ENCODE peak calls at places on chromosome 16, in ten cellular contexts. One of them, this sample, is unnamed.
A peak's percentile ranks its signal among the peaks of the same experiment; 100 is the strongest.

GRCh38 chr16:88376053-88376834 is 6.5 kb upstream of the ZNF469 start:
- DNase-seq in adrenal gland: no peak
- DNase-seq in stomach: no peak
- DNase-seq in tibial nerve: no peak
- DNase-seq in prostate gland: no peak
- DNase-seq in transverse colon: no peak
- DNase-seq in H1: no peak
- DNase-seq in A549: no peak
- DNase-seq in lower leg skin: no peak
- DNase-seq in body of pancreas: no peak
- DNase-seq in this sample: peak; percentile 77

GRCh38 chr16:9013508-9013864 is 49.8 kb upstream of the USP7 start:
- DNase-seq in adrenal gland: no peak
- DNase-seq in stomach: no peak
- DNase-seq in tibial nerve: no peak
- DNase-seq in prostate gland: no peak
- DNase-seq in transverse colon: no peak
- DNase-seq in H1: no peak
- DNase-seq in A549: no peak
- DNase-seq in lower leg skin: no peak
- DNase-seq in body of pancreas: no peak
- DNase-seq in this sample: no peak

GRCh38 chr16:66342294-66342900 is 24.1 kb upstream of the CDH5 start:
- DNase-seq in adrenal gland: no peak
- DNase-seq in stomach: no peak
- DNase-seq in tibial nerve: no peak
- DNase-seq in prostate gland: no peak
- DNase-seq in transverse colon: no peak
- DNase-seq in H1: peak; percentile 39
- DNase-seq in A549: peak; percentile 43
- DNase-seq in lower leg skin: no peak
- DNase-seq in body of pancreas: no peak
- DNase-seq in this sample: peak; percentile 40

GRCh38 chr16:63907251-63907650 is 1214.6 kb downstream of the CDH11 start:
- DNase-seq in adrenal gland: no peak
- DNase-seq in stomach: no peak
- DNase-seq in tibial nerve: no peak
- DNase-seq in prostate gland: no peak
- DNase-seq in transverse colon: no peak
- DNase-seq in H1: no peak
- DNase-seq in A549: no peak
- DNase-seq in lower leg skin: no peak
- DNase-seq in body of pancreas: no peak
- DNase-seq in this sample: no peak

GRCh38 chr16:31874354-31875111 is 926 bp downstream of the ZNF267 start:
- DNase-seq in adrenal gland: no peak
- DNase-seq in stomach: no peak
- DNase-seq in tibial nerve: no peak
- DNase-seq in prostate gland: no peak
- DNase-seq in transverse colon: no peak
- DNase-seq in H1: no peak
- DNase-seq in A549: peak; percentile 31
- DNase-seq in lower leg skin: no peak
- DNase-seq in body of pancreas: peak; percentile 31
- DNase-seq in this sample: peak; percentile 60

GRCh38 chr16:84631153-84631466 is 13.2 kb upstream of the COTL1 start:
- DNase-seq in adrenal gland: no peak
- DNase-seq in stomach: no peak
- DNase-seq in tibial nerve: no peak
- DNase-seq in prostate gland: no peak
- DNase-seq in transverse colon: no peak
- DNase-seq in H1: no peak
- DNase-seq in A549: no peak
- DNase-seq in lower leg skin: no peak
- DNase-seq in body of pancreas: no peak
- DNase-seq in this sample: no peak

GRCh38 chr16:17369441-17369951 is 101.3 kb downstream of the XYLT1 start:
- DNase-seq in adrenal gland: peak; percentile 79
- DNase-seq in stomach: peak; percentile 59
- DNase-seq in tibial nerve: no peak
- DNase-seq in prostate gland: no peak
- DNase-seq in transverse colon: peak; percentile 71
- DNase-seq in H1: no peak
- DNase-seq in A549: no peak
- DNase-seq in lower leg skin: peak; percentile 56
- DNase-seq in body of pancreas: no peak
- DNase-seq in this sample: no peak

GRCh38 chr16:89821438-89822187 is 5.2 kb upstream of the FANCA start:
- DNase-seq in adrenal gland: no peak
- DNase-seq in stomach: no peak
- DNase-seq in tibial nerve: no peak
- DNase-seq in prostate gland: no peak
- DNase-seq in transverse colon: no peak
- DNase-seq in H1: no peak
- DNase-seq in A549: no peak
- DNase-seq in lower leg skin: no peak
- DNase-seq in body of pancreas: no peak
- DNase-seq in this sample: no peak

GRCh38 chr16:28553776-28554633 is at the start of gene SGF29:
- DNase-seq in adrenal gland: peak; percentile 97
- DNase-seq in stomach: peak; percentile 95
- DNase-seq in tibial nerve: peak; percentile 84
- DNase-seq in prostate gland: peak; percentile 89
- DNase-seq in transverse colon: peak; percentile 95
- DNase-seq in H1: peak; percentile 56
- DNase-seq in A549: peak; percentile 93
- DNase-seq in lower leg skin: peak; percentile 92
- DNase-seq in body of pancreas: peak; percentile 94
- DNase-seq in this sample: peak; percentile 95

GRCh38 chr16:28546626-28547025 is 7.1 kb upstream of the SGF29 start:
- DNase-seq in adrenal gland: no peak
- DNase-seq in stomach: no peak
- DNase-seq in tibial nerve: no peak
- DNase-seq in prostate gland: no peak
- DNase-seq in transverse colon: no peak
- DNase-seq in H1: no peak
- DNase-seq in A549: no peak
- DNase-seq in lower leg skin: no peak
- DNase-seq in body of pancreas: no peak
- DNase-seq in this sample: no peak

GRCh38 chr16:28548306-28548802 is 5.4 kb upstream of the SGF29 start:
- DNase-seq in adrenal gland: no peak
- DNase-seq in stomach: no peak
- DNase-seq in tibial nerve: no peak
- DNase-seq in prostate gland: no peak
- DNase-seq in transverse colon: no peak
- DNase-seq in H1: no peak
- DNase-seq in A549: no peak
- DNase-seq in lower leg skin: no peak
- DNase-seq in body of pancreas: no peak
- DNase-seq in this sample: no peak

GRCh38 chr16:28544998-28545397 is 6.2 kb upstream of the NUPR1 start:
- DNase-seq in adrenal gland: no peak
- DNase-seq in stomach: no peak
- DNase-seq in tibial nerve: no peak
- DNase-seq in prostate gland: no peak
- DNase-seq in transverse colon: no peak
- DNase-seq in H1: no peak
- DNase-seq in A549: no peak
- DNase-seq in lower leg skin: no peak
- DNase-seq in body of pancreas: no peak
- DNase-seq in this sample: no peak

DNA sequence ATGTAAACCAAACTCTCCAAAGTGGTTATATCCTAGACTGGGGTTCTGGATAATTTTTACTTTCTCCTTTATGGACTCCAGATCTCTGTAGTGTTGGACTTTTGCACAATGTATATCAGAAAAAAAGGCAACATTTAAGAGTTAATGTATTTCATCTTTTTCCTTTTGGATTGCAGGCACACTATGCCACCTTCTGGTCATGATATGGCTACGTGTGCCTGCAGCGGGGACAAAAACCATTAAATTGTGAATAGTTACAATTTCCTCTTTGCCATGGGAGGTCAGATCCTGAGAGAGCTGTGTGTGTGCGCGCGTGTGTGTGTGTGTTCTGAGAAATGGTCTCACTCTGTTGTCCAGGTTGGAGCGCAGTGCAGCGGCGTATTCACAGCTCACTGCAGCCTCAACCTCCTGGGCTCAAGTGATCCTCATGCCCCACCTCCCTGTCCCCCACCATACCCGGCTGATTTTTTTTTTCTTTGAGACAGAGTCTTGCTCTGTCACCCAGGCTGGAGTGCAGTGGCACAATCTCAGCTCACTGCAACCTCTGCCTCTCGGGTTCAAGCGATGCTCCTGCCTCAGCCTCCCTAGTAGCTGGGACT is 4.3 kb upstream of the SGF29 start:
- DNase-seq in adrenal gland: no peak
- DNase-seq in stomach: no peak
- DNase-seq in tibial nerve: no peak
- DNase-seq in prostate gland: no peak
- DNase-seq in transverse colon: no peak
- DNase-seq in H1: no peak
- DNase-seq in A549: peak; percentile 62
- DNase-seq in lower leg skin: no peak
- DNase-seq in body of pancreas: no peak
- DNase-seq in this sample: no peak
- TF ChIP-seq CTCF in adrenal gland: peak; percentile 66
- TF ChIP-seq CTCF in stomach: no peak
- TF ChIP-seq CTCF in tibial nerve: peak; percentile 42
- TF ChIP-seq CTCF in prostate gland: no peak
- TF ChIP-seq CTCF in transverse colon: peak; percentile 54
- TF ChIP-seq CTCF in H1: peak; percentile 32
- TF ChIP-seq CTCF in A549: peak; percentile 79
- TF ChIP-seq CTCF in lower leg skin: no peak
- TF ChIP-seq CTCF in body of pancreas: peak; percentile 78
- TF ChIP-seq CTCF in this sample: peak; percentile 40

GRCh38 chr16:10931977-10932632 is 10.2 kb downstream of the DEXI start:
- DNase-seq in adrenal gland: no peak
- DNase-seq in stomach: no peak
- DNase-seq in tibial nerve: no peak
- DNase-seq in prostate gland: no peak
- DNase-seq in transverse colon: no peak
- DNase-seq in H1: no peak
- DNase-seq in A549: no peak
- DNase-seq in lower leg skin: no peak
- DNase-seq in body of pancreas: no peak
- DNase-seq in this sample: no peak
- TF ChIP-seq POLR2A in adrenal gland: no peak
- TF ChIP-seq POLR2A in stomach: no peak
- TF ChIP-seq POLR2A in tibial nerve: no peak
- TF ChIP-seq POLR2A in prostate gland: no peak
- TF ChIP-seq POLR2A in transverse colon: no peak
- TF ChIP-seq POLR2A in H1: no peak
- TF ChIP-seq POLR2A in A549: no peak
- TF ChIP-seq POLR2A in lower leg skin: no peak
- TF ChIP-seq POLR2A in body of pancreas: no peak
- TF ChIP-seq POLR2A in this sample: no peak

GRCh38 chr16:86913886-86914285 is 335.5 kb downstream of the FOXL1 start:
- DNase-seq in adrenal gland: no peak
- DNase-seq in stomach: no peak
- DNase-seq in tibial nerve: no peak
- DNase-seq in prostate gland: no peak
- DNase-seq in transverse colon: no peak
- DNase-seq in H1: no peak
- DNase-seq in A549: no peak
- DNase-seq in lower leg skin: no peak
- DNase-seq in body of pancreas: no peak
- DNase-seq in this sample: no peak

GRCh38 chr16:86918637-86919036 is 340.3 kb downstream of the FOXL1 start:
- DNase-seq in adrenal gland: no peak
- DNase-seq in stomach: no peak
- DNase-seq in tibial nerve: no peak
- DNase-seq in prostate gland: no peak
- DNase-seq in transverse colon: no peak
- DNase-seq in H1: no peak
- DNase-seq in A549: no peak
- DNase-seq in lower leg skin: no peak
- DNase-seq in body of pancreas: no peak
- DNase-seq in this sample: no peak

GRCh38 chr16:86911311-86911999 is 333.1 kb downstream of the FOXL1 start:
- DNase-seq in adrenal gland: no peak
- DNase-seq in stomach: no peak
- DNase-seq in tibial nerve: no peak
- DNase-seq in prostate gland: no peak
- DNase-seq in transverse colon: no peak
- DNase-seq in H1: no peak
- DNase-seq in A549: no peak
- DNase-seq in lower leg skin: no peak
- DNase-seq in body of pancreas: no peak
- DNase-seq in this sample: no peak

GRCh38 chr16:86917471-86918365 is 339.4 kb downstream of the FOXL1 start:
- DNase-seq in adrenal gland: no peak
- DNase-seq in stomach: no peak
- DNase-seq in tibial nerve: no peak
- DNase-seq in prostate gland: no peak
- DNase-seq in transverse colon: no peak
- DNase-seq in H1: no peak
- DNase-seq in A549: no peak
- DNase-seq in lower leg skin: no peak
- DNase-seq in body of pancreas: no peak
- DNase-seq in this sample: no peak

GRCh38 chr16:86914850-86915717 is 336.7 kb downstream of the FOXL1 start:
- DNase-seq in adrenal gland: no peak
- DNase-seq in stomach: no peak
- DNase-seq in tibial nerve: no peak
- DNase-seq in prostate gland: no peak
- DNase-seq in transverse colon: no peak
- DNase-seq in H1: no peak
- DNase-seq in A549: no peak
- DNase-seq in lower leg skin: no peak
- DNase-seq in body of pancreas: no peak
- DNase-seq in this sample: no peak
- TF ChIP-seq CTCF in adrenal gland: no peak
- TF ChIP-seq CTCF in stomach: no peak
- TF ChIP-seq CTCF in tibial nerve: no peak
- TF ChIP-seq CTCF in prostate gland: no peak
- TF ChIP-seq CTCF in transverse colon: no peak
- TF ChIP-seq CTCF in H1: no peak
- TF ChIP-seq CTCF in A549: no peak
- TF ChIP-seq CTCF in lower leg skin: no peak
- TF ChIP-seq CTCF in body of pancreas: no peak
- TF ChIP-seq CTCF in this sample: no peak

GRCh38 chr16:69340095-69340644 is 598 bp downstream of the NIP7 start:
- DNase-seq in adrenal gland: no peak
- DNase-seq in stomach: no peak
- DNase-seq in tibial nerve: no peak
- DNase-seq in prostate gland: no peak
- DNase-seq in transverse colon: no peak
- DNase-seq in H1: no peak
- DNase-seq in A549: no peak
- DNase-seq in lower leg skin: no peak
- DNase-seq in body of pancreas: no peak
- DNase-seq in this sample: no peak

GRCh38 chr16:69338557-69339288 is 641 bp downstream of the COG8 start:
- DNase-seq in adrenal gland: peak; percentile 85
- DNase-seq in stomach: no peak
- DNase-seq in tibial nerve: no peak
- DNase-seq in prostate gland: no peak
- DNase-seq in transverse colon: no peak
- DNase-seq in H1: no peak
- DNase-seq in A549: no peak
- DNase-seq in lower leg skin: no peak
- DNase-seq in body of pancreas: no peak
- DNase-seq in this sample: no peak

GRCh38 chr16:69344171-69344570 is 4.6 kb downstream of the NIP7 start:
- DNase-seq in adrenal gland: no peak
- DNase-seq in stomach: no peak
- DNase-seq in tibial nerve: no peak
- DNase-seq in prostate gland: no peak
- DNase-seq in transverse colon: no peak
- DNase-seq in H1: no peak
- DNase-seq in A549: no peak
- DNase-seq in lower leg skin: no peak
- DNase-seq in body of pancreas: no peak
- DNase-seq in this sample: no peak

GRCh38 chr16:69334696-69335095 is 4.3 kb upstream of the PDF start:
- DNase-seq in adrenal gland: no peak
- DNase-seq in stomach: no peak
- DNase-seq in tibial nerve: no peak
- DNase-seq in prostate gland: no peak
- DNase-seq in transverse colon: no peak
- DNase-seq in H1: no peak
- DNase-seq in A549: no peak
- DNase-seq in lower leg skin: no peak
- DNase-seq in body of pancreas: no peak
- DNase-seq in this sample: no peak

DNA sequence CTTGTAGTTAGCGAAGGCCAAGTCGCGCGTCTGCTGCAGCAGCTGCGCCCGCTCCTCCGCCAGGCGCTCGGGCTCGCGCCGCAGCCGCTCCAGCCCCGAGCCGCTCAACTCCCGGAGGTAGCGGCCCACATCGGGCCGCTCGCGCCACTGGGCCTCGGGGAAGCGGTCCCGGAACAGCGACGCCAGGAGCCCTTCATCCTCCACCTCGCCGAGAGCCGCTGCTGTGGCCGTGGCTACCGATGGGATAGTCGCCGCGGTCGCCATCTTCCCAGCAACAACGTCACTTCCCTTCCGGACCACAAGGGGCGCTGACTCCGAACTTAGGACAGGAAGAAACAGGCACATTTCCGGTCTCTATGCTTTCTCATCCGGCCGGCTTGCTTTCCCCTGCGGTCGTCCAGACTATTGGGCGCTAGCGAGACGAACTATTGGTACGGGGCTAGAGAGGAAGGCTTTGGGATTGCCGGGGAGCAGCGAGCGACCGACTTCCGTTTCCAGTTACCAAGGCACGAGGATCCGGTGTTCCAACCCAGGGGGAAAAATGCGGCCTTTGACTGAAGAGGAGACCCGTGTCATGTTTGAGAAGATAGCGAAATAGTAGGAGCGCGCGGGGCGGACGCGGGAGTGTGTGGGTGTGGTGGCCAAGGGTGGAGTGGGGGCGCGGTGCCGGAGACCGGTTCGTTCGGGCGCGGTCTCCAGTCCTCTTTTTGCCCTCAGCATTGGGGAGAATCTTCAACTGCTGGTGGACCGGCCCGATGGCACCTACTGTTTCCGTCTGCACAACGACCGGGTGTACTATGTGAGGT is at the start of the genes COG8 and NIP7:
- DNase-seq in adrenal gland: peak; percentile 99
- DNase-seq in stomach: peak; percentile 96
- DNase-seq in tibial nerve: peak; percentile 94
- DNase-seq in prostate gland: peak; percentile 97
- DNase-seq in transverse colon: peak; percentile 96
- DNase-seq in H1: peak; percentile 93
- DNase-seq in A549: peak; percentile 99
- DNase-seq in lower leg skin: peak; percentile 97
- DNase-seq in body of pancreas: peak; percentile 96
- DNase-seq in this sample: peak; percentile 92
- TF ChIP-seq POLR2A in adrenal gland: peak; percentile 88
- TF ChIP-seq POLR2A in stomach: no peak
- TF ChIP-seq POLR2A in tibial nerve: no peak
- TF ChIP-seq POLR2A in prostate gland: peak; percentile 46
- TF ChIP-seq POLR2A in transverse colon: peak; percentile 69
- TF ChIP-seq POLR2A in H1: peak; percentile 79
- TF ChIP-seq POLR2A in A549: peak; percentile 84
- TF ChIP-seq POLR2A in lower leg skin: no peak
- TF ChIP-seq POLR2A in body of pancreas: peak; percentile 86
- TF ChIP-seq POLR2A in this sample: peak; percentile 37